ENCODE peak calls at places on chromosome 19, in ten cellular contexts. K is nephron progenitor cell, O is sigmoid colon, L is WTC11, U is AG04450, T is ascending aorta, Y is omental fat pad, X is astrocyte of the cerebellum, D is thoracic aorta, A is MM.1S. Q is an unnamed sample.
A peak's percentile ranks its signal among the peaks of the same experiment; 100 is the strongest.

GRCh38 chr19:53466726-53467125 is 807 bp upstream of the ZNF813 start:
- DNase-seq in K (no peak), O (no peak), D (no peak), L (no peak), U (no peak), X (no peak), Y (no peak), T (no peak), A (no peak), Q (no peak)

GRCh38 chr19:5308471-5309437 is 31.9 kb downstream of the PTPRS start:
- DNase-seq in U (peak; percentile 86), D (peak; percentile 41), T (peak; percentile 88), A (no peak), X (peak; percentile 79), L (no peak), K (no peak), O (peak; percentile 96), Y (peak; percentile 41), Q (no peak)

GRCh38 chr19:55070755-55071502 is 4.7 kb upstream of the EPS8L1 start:
- DNase-seq in K (no peak), D (no peak), A (peak; percentile 92), X (no peak), L (no peak), Y (no peak), O (no peak), U (peak; percentile 11), T (no peak), Q (no peak)

GRCh38 chr19:5585461-5586299 is 17.9 kb upstream of the TINCR start:
- DNase-seq in D (no peak), Y (no peak), L (peak; percentile 73), U (no peak), K (peak; percentile 50), X (no peak), O (no peak), T (no peak), A (no peak), Q (peak; percentile 86)

GRCh38 chr19:16161848-16162247 is 11.5 kb downstream of the CIB3 start:
- DNase-seq in T (no peak), Y (no peak), X (no peak), D (no peak), K (no peak), A (no peak), L (no peak), O (no peak), U (peak; percentile 41), Q (no peak)

GRCh38 chr19:13132471-13133166 is 14.6 kb downstream of the NACC1 start:
- DNase-seq in T (no peak), O (no peak), K (no peak), U (no peak), A (no peak), L (no peak), Y (no peak), D (no peak), X (no peak), Q (no peak)

GRCh38 chr19:1365306-1365963 is 18.3 kb upstream of the NDUFS7 start:
- DNase-seq in A (no peak), O (no peak), U (no peak), T (no peak), X (no peak), L (no peak), D (no peak), K (no peak), Y (no peak), Q (no peak)

GRCh38 chr19:13139633-13140311 is 10.4 kb downstream of the STX10 start:
- DNase-seq in K (no peak), A (no peak), U (no peak), L (no peak), X (no peak), O (no peak), T (no peak), Y (no peak), D (no peak), Q (no peak)

GRCh38 chr19:35643255-35644205 is 2.0 kb downstream of the ETV2 start:
- DNase-seq in O (peak; percentile 90), L (peak; percentile 90), Y (peak; percentile 55), X (no peak), A (peak; percentile 87), U (peak; percentile 37), D (no peak), K (peak; percentile 86), T (peak; percentile 88), Q (peak; percentile 91)

GRCh38 chr19:47776568-47776967 is 1.9 kb upstream of the SELENOW start:
- DNase-seq in K (no peak), U (no peak), O (no peak), L (no peak), Y (no peak), T (no peak), A (no peak), X (no peak), D (no peak), Q (no peak)

GRCh38 chr19:34452671-34453253 is 24.6 kb downstream of the UBA2 start:
- DNase-seq in O (no peak), Y (no peak), L (no peak), X (no peak), D (no peak), A (no peak), K (no peak), T (no peak), U (no peak), Q (no peak)

GRCh38 chr19:34265221-34265650 is 10.9 kb downstream of the GARRE1 start:
- DNase-seq in Y (no peak), T (no peak), U (no peak), L (no peak), A (no peak), X (no peak), K (no peak), O (no peak), D (no peak), Q (no peak)

GRCh38 chr19:33375156-33375744 is 1.7 kb downstream of the CEBPG start:
- DNase-seq in O (no peak), A (no peak), L (no peak), T (no peak), Y (no peak), X (no peak), D (no peak), K (no peak), U (no peak), Q (no peak)

GRCh38 chr19:14871619-14872230 is 14.2 kb downstream of the OR7A17 start:
- DNase-seq in K (no peak), T (no peak), D (no peak), L (no peak), O (no peak), U (no peak), Y (no peak), X (no peak), A (peak; percentile 16), Q (peak; percentile 33)

GRCh38 chr19:16316506-16316882 is 8.1 kb upstream of the KLF2 start:
- DNase-seq in K (no peak), O (no peak), A (no peak), U (no peak), D (no peak), X (no peak), T (no peak), Y (no peak), L (no peak), Q (no peak)

GRCh38 chr19:52904052-52904451 is 6.6 kb upstream of the ZNF320 start:
- DNase-seq in L (no peak), O (no peak), U (no peak), X (no peak), D (no peak), T (no peak), K (no peak), Y (no peak), A (no peak), Q (no peak)

GRCh38 chr19:5108123-5108613 is 139.3 kb downstream of the KDM4B start:
- DNase-seq in O (no peak), K (no peak), A (no peak), L (no peak), Y (no peak), T (no peak), X (no peak), U (no peak), D (no peak), Q (no peak)

GRCh38 chr19:2883686-2884439 is 16.7 kb downstream of the ZNF556 start:
- DNase-seq in U (no peak), A (no peak), O (no peak), K (no peak), T (no peak), X (no peak), L (no peak), Y (no peak), D (no peak), Q (no peak)

GRCh38 chr19:57578487-57579205 is at the start of gene ZNF416:
- DNase-seq in U (peak; percentile 97), Y (peak; percentile 92), L (peak; percentile 97), D (peak; percentile 96), T (peak; percentile 99), O (peak; percentile 98), K (peak; percentile 92), A (peak; percentile 98), X (peak; percentile 96), Q (peak; percentile 99)

GRCh38 chr19:57587529-57587928 is 3.6 kb downstream of the ZIK1 start:
- DNase-seq in D (no peak), O (no peak), Y (no peak), K (no peak), L (no peak), X (no peak), A (no peak), U (peak; percentile 15), T (no peak), Q (no peak)

GRCh38 chr19:57583104-57583520 is 833 bp upstream of the ZIK1 start:
- DNase-seq in X (no peak), L (no peak), O (no peak), U (no peak), D (no peak), K (no peak), A (no peak), T (no peak), Y (no peak), Q (no peak)

GRCh38 chr19:57583521-57584416 is at the start of gene ZIK1:
- DNase-seq in K (peak; percentile 84), Y (peak; percentile 69), O (peak; percentile 95), T (peak; percentile 94), U (peak; percentile 71), D (peak; percentile 43), L (peak; percentile 95), A (no peak), X (peak; percentile 79), Q (peak; percentile 97)
- TF ChIP-seq CTCF in K (no peak), Y (no peak), O (no peak), T (no peak), U (no peak), D (no peak), L (no peak), A (no peak), X (no peak), Q (peak; percentile 41)

GRCh38 chr19:28560786-28561185 is 652.2 kb downstream of the UQCRFS1 start:
- DNase-seq in L (no peak), Y (no peak), T (no peak), K (no peak), A (no peak), O (no peak), X (no peak), D (no peak), U (no peak), Q (no peak)
- TF ChIP-seq CTCF in L (no peak), Y (no peak), T (no peak), K (no peak), A (no peak), O (no peak), X (no peak), D (no peak), U (no peak), Q (no peak)

GRCh38 chr19:7294571-7295212 is 478 bp upstream of the INSR start:
- DNase-seq in D (peak; percentile 23), U (no peak), X (no peak), Y (no peak), A (peak; percentile 82), L (peak; percentile 53), T (peak; percentile 89), O (peak; percentile 85), K (peak; percentile 53), Q (peak; percentile 80)
- TF ChIP-seq CTCF in D (peak; percentile 55), U (peak; percentile 6), X (no peak), Y (no peak), A (peak; percentile 60), L (no peak), T (peak; percentile 49), O (peak; percentile 34), K (no peak), Q (peak; percentile 60)

GRCh38 chr19:50511069-50511822 is at the start of gene JOSD2:
- DNase-seq in X (peak; percentile 98), Y (peak; percentile 99), L (peak; percentile 96), K (peak; percentile 96), T (peak; percentile 100), A (peak; percentile 99), O (peak; percentile 99), U (peak; percentile 98), D (peak; percentile 99), Q (peak; percentile 99)
- TF ChIP-seq CTCF in X (no peak), Y (no peak), L (no peak), K (no peak), T (no peak), A (no peak), O (no peak), U (no peak), D (no peak), Q (no peak)

Q was measured in GM13977.